ENCODE peak calls at places on chromosomes 1 and 21, in six cellular contexts. E is RWPE1, T is heart right ventricle, U is osteocyte, A is kidney epithelial cell, B is foreskin fibroblast. C is an unnamed sample.

GRCh38 chr1:245051349-245052221 is 103.2 kb upstream of the KIF26B start:
- DNase-seq in E (no peak), T (peak), U (no peak), A (no peak), B (no peak), C (no peak)

GRCh38 chr1:26125946-26126320 is 14.3 kb downstream of the PDIK1L start:
- DNase-seq in E (no peak), T (no peak), U (no peak), A (no peak), B (no peak), C (no peak)

GRCh38 chr21:22791986-22792560 is 1793.9 kb downstream of the NCAM2 start:
- DNase-seq in E (peak), T (no peak), U (no peak), A (peak), B (peak), C (peak)

GRCh38 chr1:181583598-181583997 is 100.3 kb downstream of the CACNA1E start:
- DNase-seq in E (no peak), T (no peak), U (no peak), A (no peak), B (no peak), C (peak)

GRCh38 chr1:174788981-174789380 is 210.8 kb upstream of the CACYBP start:
- DNase-seq in E (peak), T (no peak), U (no peak), A (peak), B (peak), C (no peak)

GRCh38 chr1:162003061-162003824 is 20.4 kb downstream of the OLFML2B start:
- DNase-seq in E (no peak), T (no peak), U (peak), A (peak), B (peak), C (no peak)

GRCh38 chr1:236334893-236335545 is 53.3 kb upstream of the ERO1B start:
- DNase-seq in E (no peak), T (no peak), U (no peak), A (no peak), B (peak), C (no peak)

GRCh38 chr1:160550572-160551034 is 27.5 kb upstream of the SLAMF6 start:
- DNase-seq in E (no peak), T (no peak), U (no peak), A (no peak), B (no peak), C (no peak)

GRCh38 chr1:193211539-193211938 is 25.1 kb upstream of the B3GALT2 start:
- DNase-seq in E (peak), T (no peak), U (no peak), A (peak), B (peak), C (no peak)

DNA sequence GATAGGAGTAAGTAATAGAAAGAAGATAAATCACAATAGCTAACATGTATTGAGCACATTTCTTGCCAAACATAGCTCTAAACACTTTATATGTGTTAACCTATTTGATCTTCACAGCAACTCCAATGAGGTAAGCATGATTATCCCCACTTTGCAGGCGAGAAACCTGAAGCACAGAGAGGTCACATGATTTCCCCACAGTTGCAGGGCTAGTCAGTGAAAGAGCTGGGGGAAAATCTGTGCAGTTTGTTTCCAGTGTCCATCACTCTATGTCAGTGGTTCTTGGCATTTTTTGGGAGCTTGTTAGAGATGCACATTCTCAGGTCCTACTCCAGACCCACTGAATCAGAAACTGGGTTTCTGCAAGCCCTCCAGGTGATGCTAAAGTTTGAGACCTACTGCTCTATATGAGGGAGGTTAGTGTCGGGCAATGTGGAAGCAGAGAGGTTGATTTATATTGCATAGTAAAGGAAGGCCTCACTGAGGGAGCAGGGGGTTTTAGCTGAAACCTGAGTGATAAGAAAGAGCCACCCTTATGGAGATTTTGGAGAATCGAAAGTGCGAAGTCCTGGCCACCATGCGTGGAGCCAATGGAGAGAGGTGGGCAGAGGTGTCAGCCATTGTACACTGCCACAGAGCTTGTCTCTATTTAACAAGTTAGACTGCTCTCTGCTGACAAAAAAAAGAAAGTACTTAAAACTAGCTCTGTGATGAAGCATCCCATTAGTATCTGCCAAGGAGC is 20.9 kb downstream of the MCOLN3 start:
- DNase-seq in E (no peak), T (no peak), U (no peak), A (no peak), B (peak), C (no peak)
- TF ChIP-seq CTCF in E (no peak), T (no peak), U (peak), A (no peak), B (no peak), C (peak)

DNA sequence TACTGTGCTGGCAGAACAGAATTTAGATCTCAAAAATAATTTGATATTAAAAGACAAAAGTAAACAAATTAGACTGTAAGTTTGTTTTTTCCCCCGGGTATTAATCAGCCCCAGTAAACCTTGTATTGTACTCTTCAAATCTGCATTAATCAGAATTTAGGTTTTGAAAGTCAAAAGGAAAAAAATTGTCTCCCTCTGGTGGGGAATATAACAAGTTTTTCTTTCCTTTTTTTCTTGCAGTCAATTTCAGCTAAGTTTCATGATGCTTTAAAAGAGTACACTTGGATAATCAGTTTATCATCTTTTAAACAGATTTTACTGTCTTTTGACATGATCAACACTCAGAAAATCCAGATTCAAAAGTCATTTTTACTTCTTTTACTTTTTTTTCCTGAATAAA is 134.5 kb upstream of the PKN2 start:
- DNase-seq in E (no peak), T (no peak), U (no peak), A (no peak), B (peak), C (no peak)
- TF ChIP-seq CTCF in E (peak), T (no peak), U (peak), A (no peak), B (peak), C (peak)

GRCh38 chr1:31683997-31684396 is 19.8 kb downstream of the COL16A1 start:
- DNase-seq in E (no peak), T (no peak), U (no peak), A (no peak), B (no peak), C (no peak)
- TF ChIP-seq CTCF in E (no peak), T (no peak), U (peak), A (peak), B (peak), C (peak)

DNA sequence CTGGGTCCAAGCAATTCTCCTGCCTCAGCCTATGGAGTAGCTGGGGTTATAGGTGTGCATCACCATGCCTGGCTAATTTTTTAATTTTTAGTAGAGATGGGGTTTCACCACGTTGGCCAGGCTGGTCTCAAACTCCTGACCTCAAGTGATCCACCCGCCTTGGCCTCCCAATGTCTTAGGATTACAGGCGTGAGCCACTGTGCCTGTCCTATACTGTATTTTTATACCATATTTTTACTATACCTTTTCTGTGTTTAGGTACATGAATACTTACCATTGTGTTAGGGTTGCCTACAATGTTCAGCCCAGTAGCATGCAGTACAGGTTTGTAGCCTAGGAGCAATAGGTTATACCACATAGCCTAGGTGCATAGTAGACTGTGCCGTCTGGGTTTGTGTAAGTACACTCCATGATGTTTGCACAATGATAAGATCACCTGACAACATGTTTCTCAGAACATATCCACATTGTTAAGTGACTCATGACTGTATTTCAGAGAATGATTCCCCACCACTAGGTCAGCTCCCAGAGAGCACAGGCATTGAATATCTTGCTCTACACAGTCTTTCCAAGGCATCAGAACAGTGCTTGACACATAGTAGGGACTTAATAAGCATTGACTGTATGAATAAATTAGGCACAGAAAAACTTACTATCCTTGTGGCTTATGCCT is 6.0 kb upstream of the CITED4 start:
- DNase-seq in E (peak), T (no peak), U (no peak), A (peak), B (peak), C (peak)
- TF ChIP-seq CTCF in E (no peak), T (no peak), U (no peak), A (no peak), B (no peak), C (no peak)

DNA sequence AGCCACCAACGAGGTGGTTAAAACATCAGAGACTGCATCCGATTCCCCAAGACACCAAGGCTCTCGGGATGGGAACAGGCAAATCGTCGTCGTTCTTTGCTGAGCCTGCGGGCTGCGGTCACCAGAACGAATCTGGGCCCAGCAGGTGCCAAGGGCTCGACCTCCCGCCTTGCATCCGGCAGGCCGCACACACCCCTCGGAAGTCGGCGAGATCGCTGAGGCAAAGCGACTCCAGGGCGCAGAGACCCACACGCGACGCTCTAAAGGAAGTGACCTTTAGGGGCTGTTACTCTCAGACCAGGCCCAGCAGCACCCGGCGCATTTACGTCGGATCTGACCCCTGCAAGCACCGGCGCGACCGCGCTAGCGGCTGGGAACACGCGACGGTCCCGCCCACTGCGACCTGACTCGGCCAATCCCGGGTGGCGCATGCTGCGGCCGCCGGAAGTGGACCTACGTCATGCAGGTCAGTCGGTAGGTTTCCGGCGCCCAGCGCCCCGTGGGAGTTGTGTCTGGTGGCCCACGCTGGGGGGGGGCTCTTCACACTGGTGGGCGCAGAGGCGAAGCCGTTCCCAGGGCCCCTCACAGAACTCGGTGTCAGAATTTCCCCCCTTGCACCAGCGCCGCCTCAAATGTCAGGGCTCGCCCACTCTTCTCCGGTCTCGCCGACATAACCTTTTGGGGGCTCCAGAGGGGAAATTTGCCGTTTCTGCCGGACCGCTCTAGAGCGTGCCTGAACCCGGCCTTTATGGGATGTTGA is 7.5 kb upstream of the PARK7 start:
- DNase-seq in E (peak), T (peak), U (no peak), A (peak), B (peak), C (peak)
- TF ChIP-seq CTCF in E (no peak), T (no peak), U (no peak), A (no peak), B (no peak), C (no peak)

C was measured in LNCaP clone FGC.